ENCODE peak calls at places on chromosome X, in ten cellular contexts. Z is DND-41, D is fibroblast of the aortic adventitia, A is mesothelial cell of epicardium, X is PC-9, G is neural progenitor cell, S is A549, I is cardiac muscle cell, P is choroid plexus epithelial cell, J is endothelial cell. R is an unnamed sample.

GRCh38 chrX:150849486-150849885 is 49.0 kb downstream of the CD99L2 start:
- DNase-seq in Z (no peak), D (no peak), A (no peak), X (no peak), G (no peak), S (no peak), I (no peak), P (no peak), J (no peak), R (no peak)

GRCh38 chrX:19127649-19128168 is 5.4 kb upstream of the ADGRG2 start:
- DNase-seq in Z (no peak), D (peak; percentile 61), A (no peak), X (no peak), G (no peak), S (peak; percentile 49), I (no peak), P (peak; percentile 62), J (no peak), R (no peak)

GRCh38 chrX:150162141-150162540 is 201.0 kb upstream of the MAMLD1 start:
- DNase-seq in Z (no peak), D (no peak), A (no peak), X (peak; percentile 62), G (no peak), S (peak; percentile 11), I (no peak), P (no peak), J (no peak), R (no peak)

GRCh38 chrX:136028383-136028984 is 43.2 kb downstream of the SLC9A6 start:
- DNase-seq in Z (no peak), D (peak; percentile 82), A (no peak), X (peak; percentile 58), G (peak; percentile 47), S (peak; percentile 55), I (peak; percentile 39), P (peak; percentile 79), J (no peak), R (no peak)

GRCh38 chrX:68416592-68416991 is 16.7 kb downstream of the OPHN1 start:
- DNase-seq in Z (no peak), D (no peak), A (no peak), X (peak; percentile 95), G (no peak), S (peak; percentile 15), I (no peak), P (peak; percentile 20), J (no peak), R (no peak)

GRCh38 chrX:49147907-49148306 is 14.7 kb upstream of the MAGIX start:
- DNase-seq in Z (no peak), D (no peak), A (no peak), X (no peak), G (no peak), S (no peak), I (no peak), P (no peak), J (no peak), R (no peak)

GRCh38 chrX:123084797-123085196 is 99.3 kb upstream of the GRIA3 start:
- DNase-seq in Z (no peak), D (peak; percentile 41), A (no peak), X (no peak), G (no peak), S (peak; percentile 32), I (no peak), P (peak; percentile 71), J (no peak), R (no peak)

GRCh38 chrX:136214551-136214950 is 36.6 kb downstream of the MAP7D3 start:
- DNase-seq in Z (no peak), D (peak; percentile 71), A (no peak), X (peak; percentile 90), G (no peak), S (no peak), I (no peak), P (peak; percentile 95), J (no peak), R (no peak)

GRCh38 chrX:119174900-119175299 is 47.3 kb upstream of the KIAA1210 start:
- DNase-seq in Z (no peak), D (peak; percentile 20), A (no peak), X (no peak), G (no peak), S (no peak), I (no peak), P (no peak), J (no peak), R (no peak)

DNA sequence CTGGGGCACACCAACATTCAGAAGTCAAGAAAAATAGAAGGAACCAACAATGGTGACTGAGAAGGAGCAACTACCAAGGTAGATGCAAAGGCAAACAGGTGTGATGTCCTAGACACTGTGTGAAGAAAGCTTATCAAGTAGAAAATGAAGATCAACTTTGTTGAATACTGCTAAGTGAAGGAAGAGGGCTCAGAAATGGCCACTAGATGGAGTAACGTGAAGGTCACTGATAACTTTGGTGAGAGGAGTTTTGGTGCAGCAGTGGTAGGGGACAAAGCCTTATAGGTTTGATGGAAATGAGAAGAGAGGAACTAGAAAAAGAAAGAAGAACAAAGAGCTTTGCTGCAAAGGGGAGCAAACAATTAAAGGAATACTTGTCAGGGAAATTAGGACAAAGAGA is 23.5 kb downstream of the OTC start:
- DNase-seq in Z (peak; percentile 6), D (peak; percentile 6), A (no peak), X (no peak), G (peak; percentile 7), S (peak; percentile 11), I (peak; percentile 8), P (peak; percentile 43), J (peak; percentile 18), R (no peak)
- TF ChIP-seq CTCF in Z (peak; percentile 54), D (peak; percentile 52), A (no peak), X (no peak), G (peak; percentile 50), S (peak; percentile 24), I (peak; percentile 50), P (peak; percentile 60), J (peak; percentile 26), R (peak; percentile 26)

GRCh38 chrX:80550722-80551121 is 130.5 kb downstream of the TENT5D start:
- DNase-seq in Z (no peak), D (no peak), A (no peak), X (no peak), G (peak; percentile 40), S (peak; percentile 34), I (peak; percentile 1), P (no peak), J (peak; percentile 3), R (no peak)
- TF ChIP-seq CTCF in Z (no peak), D (no peak), A (no peak), X (peak; percentile 24), G (peak; percentile 42), S (no peak), I (no peak), P (no peak), J (no peak), R (no peak)

GRCh38 chrX:12611471-12611870 is 179.7 kb upstream of the PRPS2 start:
- DNase-seq in Z (no peak), D (no peak), A (no peak), X (no peak), G (no peak), S (no peak), I (no peak), P (no peak), J (no peak), R (no peak)
- TF ChIP-seq CTCF in Z (no peak), D (no peak), A (no peak), X (no peak), G (no peak), S (no peak), I (no peak), P (no peak), J (no peak), R (no peak)

GRCh38 chrX:130263016-130263415 is 5.7 kb downstream of the ZNF280C start:
- DNase-seq in Z (no peak), D (peak; percentile 37), A (no peak), X (no peak), G (no peak), S (peak; percentile 1), I (no peak), P (no peak), J (no peak), R (no peak)
- TF ChIP-seq CTCF in Z (no peak), D (no peak), A (no peak), X (no peak), G (no peak), S (no peak), I (no peak), P (no peak), J (no peak), R (no peak)

DNA sequence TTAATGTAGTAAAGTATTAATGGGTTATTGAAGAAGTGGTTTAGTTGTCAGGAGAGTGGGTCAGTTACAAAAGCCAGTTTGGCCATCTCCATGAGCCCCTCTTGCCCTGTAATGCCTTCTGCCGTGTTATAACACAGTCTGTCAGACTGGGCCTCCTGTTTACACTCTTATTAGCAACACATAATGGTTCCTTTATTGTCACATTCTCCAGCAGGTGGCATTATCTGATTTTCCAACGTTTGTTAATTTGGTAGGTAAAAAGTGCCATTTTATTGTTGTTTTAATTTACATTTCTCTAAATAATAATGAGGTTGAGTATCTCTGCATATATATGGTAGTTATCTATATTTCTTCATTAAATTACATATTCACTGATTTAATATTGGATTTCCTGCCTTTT is 560.8 kb downstream of the FGF13 start:
- DNase-seq in Z (no peak), D (no peak), A (no peak), X (no peak), G (no peak), S (no peak), I (no peak), P (no peak), J (no peak), R (no peak)
- TF ChIP-seq CTCF in Z (peak; percentile 42), D (no peak), A (no peak), X (peak; percentile 54), G (peak; percentile 30), S (no peak), I (no peak), P (no peak), J (no peak), R (no peak)

DNA sequence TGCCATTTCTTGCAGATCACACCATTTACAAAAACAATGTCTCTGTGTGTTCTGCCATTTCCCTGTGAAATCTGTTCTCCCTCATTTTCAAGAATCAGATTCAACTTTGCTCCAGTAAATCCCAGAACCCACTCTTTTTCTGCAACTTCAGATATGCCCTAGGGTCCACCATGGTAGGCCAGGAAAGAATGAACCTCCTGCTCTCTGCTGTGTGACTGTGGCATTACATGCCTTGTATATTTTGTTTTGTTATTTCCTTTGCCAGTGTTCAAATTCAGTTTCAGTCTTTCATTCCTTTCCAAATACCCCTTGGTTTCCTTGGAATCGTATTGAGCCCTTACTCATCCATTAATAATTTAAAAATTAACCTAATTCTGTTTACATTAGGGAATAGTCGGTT is 290.2 kb upstream of the VCX start:
- DNase-seq in Z (no peak), D (no peak), A (no peak), X (no peak), G (no peak), S (no peak), I (no peak), P (no peak), J (no peak), R (no peak)
- TF ChIP-seq CTCF in Z (peak; percentile 20), D (no peak), A (no peak), X (no peak), G (peak; percentile 35), S (no peak), I (no peak), P (no peak), J (no peak), R (no peak)